ENCODE peak calls at places on chromosomes 1 and 21, in four cellular contexts. One of them, this sample, is unnamed.
A peak's percentile ranks its signal among the peaks of the same experiment; 100 is the strongest.

GRCh38 chr1:21616372-21616771 is 52.8 kb downstream of the RAP1GAP start:
- DNase-seq in NCI-H1436: no peak
- DNase-seq in NCI-H510A: no peak
- DNase-seq in cardiac fibroblast: no peak
- DNase-seq in this sample: no peak

GRCh38 chr1:29691499-29691898 is 455.2 kb downstream of the PTPRU start:
- DNase-seq in NCI-H1436: no peak
- DNase-seq in NCI-H510A: no peak
- DNase-seq in cardiac fibroblast: no peak
- DNase-seq in this sample: peak; percentile 42

GRCh38 chr1:204520834-204521709 is 4.9 kb downstream of the MDM4 start:
- DNase-seq in NCI-H1436: no peak
- DNase-seq in NCI-H510A: peak; percentile 40
- DNase-seq in cardiac fibroblast: peak; percentile 15
- DNase-seq in this sample: no peak

GRCh38 chr21:42525676-42526378 is 12.2 kb downstream of the SLC37A1 start:
- DNase-seq in NCI-H1436: peak; percentile 26
- DNase-seq in NCI-H510A: no peak
- DNase-seq in cardiac fibroblast: no peak
- DNase-seq in this sample: peak; percentile 65

GRCh38 chr1:6547301-6547700 is 7.0 kb downstream of the NOL9 start:
- DNase-seq in NCI-H1436: no peak
- DNase-seq in NCI-H510A: no peak
- DNase-seq in cardiac fibroblast: peak; percentile 32
- DNase-seq in this sample: no peak

GRCh38 chr1:53413175-53414001 is 45.8 kb upstream of the DMRTB1 start:
- DNase-seq in NCI-H1436: no peak
- DNase-seq in NCI-H510A: no peak
- DNase-seq in cardiac fibroblast: peak; percentile 43
- DNase-seq in this sample: no peak

GRCh38 chr21:35926003-35926541 is 134.3 kb downstream of the SETD4 start:
- DNase-seq in NCI-H1436: no peak
- DNase-seq in NCI-H510A: no peak
- DNase-seq in cardiac fibroblast: no peak
- DNase-seq in this sample: no peak

GRCh38 chr1:7538033-7538432 is 233.1 kb upstream of the VAMP3 start:
- DNase-seq in NCI-H1436: no peak
- DNase-seq in NCI-H510A: no peak
- DNase-seq in cardiac fibroblast: peak; percentile 15
- DNase-seq in this sample: no peak

GRCh38 chr1:157176016-157176415 is 37.8 kb upstream of the ETV3 start:
- DNase-seq in NCI-H1436: no peak
- DNase-seq in NCI-H510A: no peak
- DNase-seq in cardiac fibroblast: no peak
- DNase-seq in this sample: no peak

GRCh38 chr1:97192872-97193572 is 471.4 kb downstream of the PTBP2 start:
- DNase-seq in NCI-H1436: no peak
- DNase-seq in NCI-H510A: no peak
- DNase-seq in cardiac fibroblast: peak; percentile 93
- DNase-seq in this sample: no peak